ENCODE peak calls at places on chromosomes 13 and 19, in five cellular contexts. H is cardiac fibroblast, N is PC-3, W is lower lobe of right lung, X is upper lobe of right lung. U is an unnamed sample.

GRCh38 chr13:22758245-22758644 is 422.5 kb upstream of the SGCG start:
- DNase-seq in H (no peak), X (no peak), N (no peak), W (no peak), U (no peak)

GRCh38 chr19:33676999-33677665 is 55.4 kb downstream of the CHST8 start:
- DNase-seq in N (no peak), W (no peak), X (peak), H (no peak), U (no peak)

GRCh38 chr19:20235156-20235555 is 68.1 kb downstream of the ZNF486 start:
- DNase-seq in N (no peak), H (no peak), X (no peak), W (no peak), U (no peak)

GRCh38 chr13:110176431-110176830 is 130.5 kb downstream of the COL4A1 start:
- DNase-seq in N (no peak), X (peak), W (no peak), H (no peak), U (no peak)

GRCh38 chr13:101455863-101456262 is 3.4 kb downstream of the ITGBL1 start:
- DNase-seq in H (peak), N (peak), X (no peak), W (no peak), U (no peak)

GRCh38 chr13:45564108-45564507 is 51.4 kb downstream of the ERICH6B start:
- DNase-seq in X (no peak), N (peak), W (no peak), H (peak), U (no peak)

GRCh38 chr19:34409189-34410164 is 5.3 kb downstream of the PDCD2L start:
- DNase-seq in H (no peak), N (no peak), W (peak), X (no peak), U (no peak)

GRCh38 chr19:43798546-43799409 is 3.5 kb downstream of the LYPD5 start:
- DNase-seq in X (peak), H (no peak), W (peak), N (peak), U (no peak)

GRCh38 chr13:111184685-111185401 is 69.7 kb downstream of the ARHGEF7 start:
- DNase-seq in X (no peak), W (no peak), H (peak), N (no peak), U (no peak)

GRCh38 chr13:51004111-51004865 is 94.7 kb downstream of the RNASEH2B start:
- DNase-seq in N (no peak), H (no peak), X (no peak), W (no peak), U (no peak)

GRCh38 chr13:24612726-24613125 is 67.5 kb upstream of the ATP12A start:
- DNase-seq in W (no peak), H (no peak), X (no peak), N (no peak), U (no peak)

GRCh38 chr13:51777921-51778320 is 26.0 kb downstream of the DHRS12 start:
- DNase-seq in H (no peak), W (no peak), N (no peak), X (no peak), U (no peak)

GRCh38 chr13:51097353-51098043 is 13.6 kb downstream of the C13orf42 start:
- DNase-seq in W (no peak), N (no peak), H (no peak), X (no peak), U (no peak)

GRCh38 chr13:23695711-23696512 is 125.7 kb downstream of the TNFRSF19 start:
- DNase-seq in H (no peak), N (no peak), X (peak), W (peak), U (no peak)

GRCh38 chr19:50718255-50719118 is 1.1 kb downstream of the SHANK1 start:
- DNase-seq in W (no peak), X (no peak), H (no peak), N (no peak), U (no peak)

GRCh38 chr13:86788624-86789023 is 882.5 kb upstream of the SLITRK5 start:
- DNase-seq in W (no peak), H (no peak), X (no peak), N (no peak), U (no peak)

GRCh38 chr19:35608250-35608649 is 4.3 kb upstream of the HAUS5 start:
- DNase-seq in W (no peak), N (no peak), H (peak), X (no peak), U (no peak)

GRCh38 chr19:48739400-48739825 is 997 bp downstream of the RASIP1 start:
- DNase-seq in H (no peak), N (no peak), X (no peak), W (no peak), U (no peak)
- H3K4me3 ChIP-seq in H (peak), N (no peak), X (peak), W (peak), U (peak)

GRCh38 chr19:38565686-38566105 is 52.1 kb downstream of the MAP4K1 start:
- DNase-seq in H (no peak), X (no peak), N (no peak), W (peak), U (no peak)
- H3K4me3 ChIP-seq in H (no peak), X (peak), N (no peak), W (peak), U (peak)

DNA sequence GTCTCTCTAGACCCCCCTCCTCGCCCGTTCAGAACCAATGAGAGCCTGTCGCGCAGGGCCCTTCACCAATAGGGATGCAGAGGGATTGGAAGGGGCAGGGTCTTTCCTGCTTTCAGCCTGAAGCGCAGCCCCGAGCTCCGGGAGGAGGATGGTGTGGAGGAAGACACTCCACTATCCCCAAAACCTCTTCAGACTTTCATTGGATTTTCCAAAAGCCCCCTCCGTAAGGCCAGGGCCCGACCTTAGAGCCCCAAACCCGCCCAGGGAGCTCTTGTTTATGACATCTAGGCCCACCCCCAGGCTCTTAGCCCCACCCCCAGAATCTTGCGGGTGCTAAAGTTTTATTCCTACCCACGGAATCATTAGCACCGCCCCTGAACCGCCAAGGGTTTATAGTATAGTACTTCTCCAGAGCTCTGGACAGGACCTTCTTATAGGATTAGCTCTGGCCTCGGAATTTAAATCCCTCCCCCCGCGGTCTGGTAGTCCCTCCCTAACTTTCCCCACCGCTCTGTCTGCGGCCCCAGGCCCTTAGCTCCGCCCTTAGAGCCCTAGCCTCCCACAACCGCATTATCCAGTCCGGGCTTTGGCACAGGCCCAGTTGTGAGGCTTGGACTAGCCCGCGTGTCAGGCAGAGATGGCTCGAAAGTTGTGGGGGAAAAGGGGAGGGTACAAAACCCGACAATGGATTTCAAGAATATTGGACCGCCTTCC is 6.6 kb upstream of the EML2 start:
- DNase-seq in H (peak), X (peak), W (peak), N (peak), U (peak)
- H3K4me3 ChIP-seq in H (peak), X (peak), W (peak), N (peak), U (peak)

DNA sequence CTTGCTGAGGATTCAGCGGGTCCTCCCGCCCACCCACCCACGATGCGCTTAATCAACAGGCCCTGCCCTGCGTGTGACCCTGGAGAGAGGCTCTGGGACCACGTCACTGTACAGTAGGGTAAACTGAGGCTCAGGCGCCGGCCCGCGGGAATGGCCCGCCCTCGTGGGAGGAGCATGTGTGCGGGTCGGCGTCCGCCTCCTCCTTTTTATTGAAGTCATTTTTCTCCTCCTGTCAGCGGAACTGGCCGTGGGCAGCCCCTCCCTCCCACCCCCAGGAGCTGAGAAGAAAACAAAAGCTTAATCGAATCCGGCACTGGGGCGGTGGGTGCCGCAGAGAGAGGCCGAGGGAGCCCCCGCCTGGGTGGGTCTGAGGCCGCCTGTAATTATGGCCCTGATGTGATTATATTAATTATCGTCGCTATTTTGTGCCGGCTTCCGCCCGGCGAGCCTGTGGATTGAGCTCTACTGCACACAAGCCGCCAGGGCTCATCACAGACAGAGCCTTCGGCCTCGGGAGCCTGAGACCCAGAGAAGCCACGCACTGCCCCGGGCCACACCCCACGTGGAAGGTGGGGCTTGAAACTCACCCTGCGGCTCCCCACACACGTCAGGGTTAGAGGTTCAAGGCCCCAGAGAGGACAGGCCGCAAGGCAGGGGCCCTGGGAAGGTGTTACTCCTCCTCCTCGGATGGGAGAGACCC is 7.0 kb downstream of the C2CD4C start:
- DNase-seq in W (peak), H (no peak), X (peak), N (no peak), U (peak)
- H3K4me3 ChIP-seq in W (peak), H (no peak), X (no peak), N (no peak), U (no peak)

DNA sequence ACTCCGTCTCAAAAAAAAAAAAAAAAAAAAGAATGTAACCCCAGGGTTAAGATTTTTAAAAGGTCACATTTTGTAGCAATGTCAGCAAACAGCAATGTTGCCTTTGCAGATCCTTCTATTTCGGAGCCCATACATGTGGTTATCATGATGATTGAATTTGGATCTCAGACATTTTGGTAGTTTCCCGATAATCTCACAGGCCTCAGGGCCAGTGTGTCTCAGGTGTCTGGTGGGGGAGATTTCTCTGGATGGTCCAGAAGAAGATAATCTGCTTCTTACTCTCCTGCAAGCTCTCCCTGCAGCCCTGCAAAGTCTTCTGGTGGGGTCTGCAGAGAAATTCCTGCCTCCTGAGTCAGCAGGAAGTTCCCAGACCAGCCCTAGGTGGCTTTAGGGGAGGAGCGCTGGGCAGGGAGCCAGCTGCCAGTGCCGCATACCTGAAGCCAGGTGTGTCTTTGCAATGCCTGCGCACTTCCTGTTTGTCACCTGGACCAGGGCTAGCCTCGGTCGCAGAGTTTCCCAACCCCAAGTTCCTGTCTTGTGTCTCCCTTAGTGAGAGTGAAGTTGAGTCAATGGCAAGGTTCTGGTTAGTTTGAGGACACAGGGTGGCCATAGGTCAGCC is 1.4 kb downstream of the SH2D3A start:
- DNase-seq in N (peak), H (no peak), W (peak), X (peak), U (no peak)
- H3K4me3 ChIP-seq in N (peak), H (no peak), W (peak), X (peak), U (no peak)

GRCh38 chr19:7083076-7083956 is 13.8 kb downstream of the ZNF557 start:
- DNase-seq in N (peak), X (no peak), W (no peak), H (peak), U (no peak)
- H3K4me3 ChIP-seq in N (peak), X (no peak), W (no peak), H (no peak), U (peak)

DNA sequence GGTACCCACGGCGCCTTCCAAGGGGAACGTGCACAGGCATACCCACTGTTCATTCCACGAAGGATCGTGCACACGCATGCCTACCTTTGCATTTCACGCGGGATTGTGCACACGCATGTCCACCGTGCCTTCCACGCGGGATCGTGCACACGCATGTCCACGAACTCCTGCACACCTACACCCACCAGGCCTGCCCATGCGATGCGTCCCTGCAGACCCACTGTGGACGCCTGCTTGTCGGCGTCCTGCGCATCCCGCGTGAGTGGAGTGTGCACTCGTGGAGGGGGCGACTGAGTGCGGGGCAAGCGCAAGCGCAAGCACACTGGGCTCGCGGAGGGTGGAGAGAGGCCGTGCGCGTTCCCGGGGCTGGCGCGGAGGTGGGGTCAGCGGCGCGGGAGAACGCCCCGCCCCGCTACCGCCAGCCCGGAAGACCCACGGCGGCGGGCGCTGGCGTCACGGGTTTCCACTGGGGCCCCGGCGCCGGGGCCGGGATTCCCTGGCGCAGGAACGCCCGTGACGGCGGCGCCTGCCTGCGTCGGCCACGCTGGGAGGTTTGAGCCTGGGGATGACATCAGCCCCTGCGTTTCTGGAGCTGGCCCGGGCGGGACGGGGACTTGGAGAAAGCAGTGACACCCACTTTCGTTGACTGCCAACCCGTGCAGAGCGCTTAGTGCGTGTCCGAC is 18.7 kb downstream of the GADD45B start:
- DNase-seq in W (peak), N (peak), H (peak), X (peak), U (peak)
- H3K4me3 ChIP-seq in W (peak), N (peak), H (peak), X (peak), U (peak)

DNA sequence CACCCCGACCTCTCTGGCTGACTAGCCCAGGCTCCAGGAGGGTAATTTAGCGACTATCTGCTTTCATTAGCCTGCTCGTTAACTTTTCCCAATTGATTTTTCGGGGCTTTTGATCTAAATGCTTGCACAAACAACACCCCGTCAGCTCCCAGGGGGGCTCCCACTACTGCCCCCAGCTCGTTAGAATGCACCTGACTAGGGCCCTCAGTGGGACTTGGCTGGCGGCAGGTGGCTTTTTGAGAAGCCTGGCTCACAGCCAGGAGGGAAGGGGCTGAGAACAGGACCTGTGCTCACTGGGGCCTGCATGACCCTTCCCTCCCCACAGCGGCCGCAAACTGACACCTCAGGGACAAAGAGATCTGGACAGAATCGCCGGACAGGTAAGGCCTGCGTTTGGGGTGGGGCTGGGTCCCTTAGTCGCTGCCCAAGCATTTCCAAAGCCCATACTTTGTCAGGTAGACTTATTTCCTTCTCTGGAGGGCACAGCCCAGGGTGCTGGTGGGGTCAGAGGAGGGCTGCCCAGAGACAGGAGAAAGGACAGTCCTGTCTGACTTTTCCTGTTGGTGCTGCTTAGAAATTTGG is 7.6 kb upstream of the CD79A start:
- DNase-seq in X (no peak), N (no peak), W (no peak), H (no peak), U (no peak)
- H3K4me3 ChIP-seq in X (no peak), N (no peak), W (no peak), H (no peak), U (no peak)

DNA sequence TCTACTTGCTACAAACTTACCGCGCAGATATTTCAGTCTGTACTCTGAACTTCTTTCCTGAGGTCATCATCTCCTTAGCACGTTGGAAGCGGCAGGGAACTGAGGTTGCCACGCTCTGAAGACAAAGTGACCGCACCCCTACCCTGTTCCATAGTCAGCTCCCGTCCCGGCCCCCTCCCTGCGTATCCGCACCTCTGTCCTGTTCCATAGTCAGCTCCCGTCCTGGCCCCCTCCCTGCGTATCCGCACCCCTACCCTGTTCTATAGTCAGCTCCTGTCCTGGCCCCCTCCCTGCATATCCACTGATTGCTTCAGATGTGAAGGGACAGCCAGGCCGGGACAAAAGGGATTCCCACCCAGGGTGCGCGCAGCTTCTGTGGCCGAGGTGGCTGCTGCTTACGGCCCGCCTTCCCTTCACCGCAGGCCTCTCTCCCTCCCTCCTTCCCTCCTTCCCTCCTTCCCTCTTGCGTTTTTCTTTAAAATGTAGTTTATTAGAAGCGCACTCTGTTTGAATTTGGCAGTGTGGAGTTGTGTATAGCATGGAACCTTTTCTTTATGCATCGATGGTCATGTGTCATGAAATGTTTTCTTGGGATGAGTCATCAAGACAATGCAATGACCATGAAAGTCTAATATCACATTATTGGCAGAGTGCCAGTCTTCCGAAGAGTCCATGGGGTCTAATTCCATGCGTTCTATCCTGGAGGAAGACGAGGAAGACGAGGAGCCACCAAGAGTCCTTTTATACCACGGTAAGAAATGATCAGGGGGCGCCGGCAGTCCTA is 21.9 kb upstream of the NDUFS7 start:
- DNase-seq in N (peak), H (peak), X (no peak), W (no peak), U (no peak)
- H3K4me3 ChIP-seq in N (no peak), H (peak), X (peak), W (peak), U (peak)

U was measured in ascending aorta.